ENCODE peak calls at places on chromosomes 6 and 20, in four cellular contexts. One of them, this sample, is unnamed.

GRCh38 chr6:63307581-63308246 is 12.1 kb downstream of the LGSN start:
- DNase-seq in stimulated activated CD4-positive, alpha-beta T cell treated with anti-CD3 and anti-CD28 coated beads, Interleukin-1b, Interleukin-23, amount 100 ng/mL, for 24 hours: no peak
- DNase-seq in heart right ventricle: no peak
- DNase-seq in stimulated activated CD8-positive, alpha-beta memory T cell treated with anti-CD3 and anti-CD28 coated beads, Interleukin-7, amount 100 ng/mL, for 1 hour: no peak
- DNase-seq in this sample: no peak

GRCh38 chr6:38432479-38432878 is 207.2 kb downstream of the BTBD9 start:
- DNase-seq in stimulated activated CD4-positive, alpha-beta T cell treated with anti-CD3 and anti-CD28 coated beads, Interleukin-1b, Interleukin-23, amount 100 ng/mL, for 24 hours: no peak
- DNase-seq in heart right ventricle: no peak
- DNase-seq in stimulated activated CD8-positive, alpha-beta memory T cell treated with anti-CD3 and anti-CD28 coated beads, Interleukin-7, amount 100 ng/mL, for 1 hour: no peak
- DNase-seq in this sample: no peak

GRCh38 chr20:3326779-3327521 is 80.5 kb downstream of the DNAAF9 start:
- DNase-seq in stimulated activated CD4-positive, alpha-beta T cell treated with anti-CD3 and anti-CD28 coated beads, Interleukin-1b, Interleukin-23, amount 100 ng/mL, for 24 hours: no peak
- DNase-seq in heart right ventricle: no peak
- DNase-seq in stimulated activated CD8-positive, alpha-beta memory T cell treated with anti-CD3 and anti-CD28 coated beads, Interleukin-7, amount 100 ng/mL, for 1 hour: no peak
- DNase-seq in this sample: no peak

GRCh38 chr20:39897058-39897457 is 792.0 kb downstream of the MAFB start:
- DNase-seq in stimulated activated CD4-positive, alpha-beta T cell treated with anti-CD3 and anti-CD28 coated beads, Interleukin-1b, Interleukin-23, amount 100 ng/mL, for 24 hours: no peak
- DNase-seq in heart right ventricle: no peak
- DNase-seq in stimulated activated CD8-positive, alpha-beta memory T cell treated with anti-CD3 and anti-CD28 coated beads, Interleukin-7, amount 100 ng/mL, for 1 hour: no peak
- DNase-seq in this sample: no peak

GRCh38 chr20:48552550-48552949 is 275.2 kb downstream of the PREX1 start:
- DNase-seq in stimulated activated CD4-positive, alpha-beta T cell treated with anti-CD3 and anti-CD28 coated beads, Interleukin-1b, Interleukin-23, amount 100 ng/mL, for 24 hours: no peak
- DNase-seq in heart right ventricle: no peak
- DNase-seq in stimulated activated CD8-positive, alpha-beta memory T cell treated with anti-CD3 and anti-CD28 coated beads, Interleukin-7, amount 100 ng/mL, for 1 hour: no peak
- DNase-seq in this sample: no peak

GRCh38 chr6:26187292-26187691 is 100.1 kb downstream of the HFE start:
- DNase-seq in stimulated activated CD4-positive, alpha-beta T cell treated with anti-CD3 and anti-CD28 coated beads, Interleukin-1b, Interleukin-23, amount 100 ng/mL, for 24 hours: no peak
- DNase-seq in heart right ventricle: no peak
- DNase-seq in stimulated activated CD8-positive, alpha-beta memory T cell treated with anti-CD3 and anti-CD28 coated beads, Interleukin-7, amount 100 ng/mL, for 1 hour: no peak
- DNase-seq in this sample: no peak

GRCh38 chr20:31587545-31588389 is 17.3 kb upstream of the ID1 start:
- DNase-seq in stimulated activated CD4-positive, alpha-beta T cell treated with anti-CD3 and anti-CD28 coated beads, Interleukin-1b, Interleukin-23, amount 100 ng/mL, for 24 hours: no peak
- DNase-seq in heart right ventricle: peak; percentile 82
- DNase-seq in stimulated activated CD8-positive, alpha-beta memory T cell treated with anti-CD3 and anti-CD28 coated beads, Interleukin-7, amount 100 ng/mL, for 1 hour: no peak
- DNase-seq in this sample: no peak

GRCh38 chr6:11083491-11083890 is 10.1 kb upstream of the SMIM13 start:
- DNase-seq in stimulated activated CD4-positive, alpha-beta T cell treated with anti-CD3 and anti-CD28 coated beads, Interleukin-1b, Interleukin-23, amount 100 ng/mL, for 24 hours: no peak
- DNase-seq in heart right ventricle: no peak
- DNase-seq in stimulated activated CD8-positive, alpha-beta memory T cell treated with anti-CD3 and anti-CD28 coated beads, Interleukin-7, amount 100 ng/mL, for 1 hour: no peak
- DNase-seq in this sample: no peak

GRCh38 chr20:36736451-36737182 is 9.3 kb downstream of the NDRG3 start:
- DNase-seq in stimulated activated CD4-positive, alpha-beta T cell treated with anti-CD3 and anti-CD28 coated beads, Interleukin-1b, Interleukin-23, amount 100 ng/mL, for 24 hours: no peak
- DNase-seq in heart right ventricle: no peak
- DNase-seq in stimulated activated CD8-positive, alpha-beta memory T cell treated with anti-CD3 and anti-CD28 coated beads, Interleukin-7, amount 100 ng/mL, for 1 hour: no peak
- DNase-seq in this sample: no peak

GRCh38 chr20:20611165-20611564 is 101.3 kb downstream of the RALGAPA2 start:
- DNase-seq in stimulated activated CD4-positive, alpha-beta T cell treated with anti-CD3 and anti-CD28 coated beads, Interleukin-1b, Interleukin-23, amount 100 ng/mL, for 24 hours: no peak
- DNase-seq in heart right ventricle: no peak
- DNase-seq in stimulated activated CD8-positive, alpha-beta memory T cell treated with anti-CD3 and anti-CD28 coated beads, Interleukin-7, amount 100 ng/mL, for 1 hour: no peak
- DNase-seq in this sample: peak; percentile 9

GRCh38 chr6:12459945-12460800 is 170.0 kb downstream of the EDN1 start:
- DNase-seq in stimulated activated CD4-positive, alpha-beta T cell treated with anti-CD3 and anti-CD28 coated beads, Interleukin-1b, Interleukin-23, amount 100 ng/mL, for 24 hours: no peak
- DNase-seq in heart right ventricle: no peak
- DNase-seq in stimulated activated CD8-positive, alpha-beta memory T cell treated with anti-CD3 and anti-CD28 coated beads, Interleukin-7, amount 100 ng/mL, for 1 hour: no peak
- DNase-seq in this sample: no peak

GRCh38 chr20:50210066-50210619 is 19.5 kb downstream of the CEBPB start:
- DNase-seq in stimulated activated CD4-positive, alpha-beta T cell treated with anti-CD3 and anti-CD28 coated beads, Interleukin-1b, Interleukin-23, amount 100 ng/mL, for 24 hours: no peak
- DNase-seq in heart right ventricle: no peak
- DNase-seq in stimulated activated CD8-positive, alpha-beta memory T cell treated with anti-CD3 and anti-CD28 coated beads, Interleukin-7, amount 100 ng/mL, for 1 hour: no peak
- DNase-seq in this sample: no peak

GRCh38 chr6:8859501-8859900 is 424.2 kb upstream of the SLC35B3 start:
- DNase-seq in stimulated activated CD4-positive, alpha-beta T cell treated with anti-CD3 and anti-CD28 coated beads, Interleukin-1b, Interleukin-23, amount 100 ng/mL, for 24 hours: no peak
- DNase-seq in heart right ventricle: no peak
- DNase-seq in stimulated activated CD8-positive, alpha-beta memory T cell treated with anti-CD3 and anti-CD28 coated beads, Interleukin-7, amount 100 ng/mL, for 1 hour: no peak
- DNase-seq in this sample: no peak

GRCh38 chr20:61588356-61589054 is 336.4 kb downstream of the CDH4 start:
- DNase-seq in stimulated activated CD4-positive, alpha-beta T cell treated with anti-CD3 and anti-CD28 coated beads, Interleukin-1b, Interleukin-23, amount 100 ng/mL, for 24 hours: no peak
- DNase-seq in heart right ventricle: no peak
- DNase-seq in stimulated activated CD8-positive, alpha-beta memory T cell treated with anti-CD3 and anti-CD28 coated beads, Interleukin-7, amount 100 ng/mL, for 1 hour: no peak
- DNase-seq in this sample: no peak

GRCh38 chr6:20200761-20201160 is 11.5 kb downstream of the MBOAT1 start:
- DNase-seq in stimulated activated CD4-positive, alpha-beta T cell treated with anti-CD3 and anti-CD28 coated beads, Interleukin-1b, Interleukin-23, amount 100 ng/mL, for 24 hours: no peak
- DNase-seq in heart right ventricle: no peak
- DNase-seq in stimulated activated CD8-positive, alpha-beta memory T cell treated with anti-CD3 and anti-CD28 coated beads, Interleukin-7, amount 100 ng/mL, for 1 hour: no peak
- DNase-seq in this sample: no peak

GRCh38 chr6:137155830-137156229 is 17.6 kb downstream of the IL22RA2 start:
- DNase-seq in stimulated activated CD4-positive, alpha-beta T cell treated with anti-CD3 and anti-CD28 coated beads, Interleukin-1b, Interleukin-23, amount 100 ng/mL, for 24 hours: no peak
- DNase-seq in heart right ventricle: no peak
- DNase-seq in stimulated activated CD8-positive, alpha-beta memory T cell treated with anti-CD3 and anti-CD28 coated beads, Interleukin-7, amount 100 ng/mL, for 1 hour: no peak
- DNase-seq in this sample: no peak

GRCh38 chr6:168666751-168667427 is 225.9 kb downstream of the SMOC2 start:
- DNase-seq in stimulated activated CD4-positive, alpha-beta T cell treated with anti-CD3 and anti-CD28 coated beads, Interleukin-1b, Interleukin-23, amount 100 ng/mL, for 24 hours: no peak
- DNase-seq in heart right ventricle: no peak
- DNase-seq in stimulated activated CD8-positive, alpha-beta memory T cell treated with anti-CD3 and anti-CD28 coated beads, Interleukin-7, amount 100 ng/mL, for 1 hour: no peak
- DNase-seq in this sample: no peak

GRCh38 chr20:32227744-32228688 is 20.3 kb downstream of the POFUT1 start:
- DNase-seq in stimulated activated CD4-positive, alpha-beta T cell treated with anti-CD3 and anti-CD28 coated beads, Interleukin-1b, Interleukin-23, amount 100 ng/mL, for 24 hours: no peak
- DNase-seq in heart right ventricle: peak; percentile 12
- DNase-seq in stimulated activated CD8-positive, alpha-beta memory T cell treated with anti-CD3 and anti-CD28 coated beads, Interleukin-7, amount 100 ng/mL, for 1 hour: no peak
- DNase-seq in this sample: no peak

This sample was measured in COR-L47.